ENCODE peak calls at places on chromosomes 3 and 15, in ten cellular contexts. R is pancreas; C is stimulated activated CD8-positive, alpha-beta memory T cell treated with anti-CD3 and anti-CD28 coated beads, Interleukin-15, amount 100 ng/mL, for 1 hour; P is substantia nigra; T is GM23248; X is AG09309; K is central memory CD4-positive, alpha-beta T cell; F is H1; A is NCI-H1417 treated with DMSO at 0.1 percent for 48 hours; M is NCI-H446. E is an unnamed sample.

GRCh38 chr3:159168788-159169187 is 366.9 kb downstream of the MFSD1 start:
- DNase-seq in C (no peak), F (no peak), T (no peak), P (no peak), M (no peak), A (no peak), R (no peak), K (no peak), X (no peak), E (no peak)

GRCh38 chr3:155197786-155198185 is 95.7 kb downstream of the STRIT1 start:
- DNase-seq in K (no peak), P (no peak), T (no peak), A (no peak), F (no peak), M (no peak), X (no peak), R (no peak), C (no peak), E (no peak)

GRCh38 chr3:171900396-171900795 is 57.2 kb downstream of the TMEM212 start:
- DNase-seq in A (no peak), R (no peak), P (no peak), C (no peak), M (no peak), X (no peak), F (no peak), T (no peak), K (no peak), E (no peak)

GRCh38 chr15:56469484-56469883 is 4.5 kb upstream of the MNS1 start:
- DNase-seq in C (no peak), P (no peak), A (no peak), F (no peak), M (no peak), R (no peak), T (no peak), K (no peak), X (no peak), E (no peak)

GRCh38 chr3:58998476-58999117 is 51.2 kb downstream of the CFAP20DC start:
- DNase-seq in C (no peak), K (no peak), A (no peak), M (no peak), X (peak), T (peak), R (no peak), P (no peak), F (no peak), E (no peak)

GRCh38 chr3:122628567-122628966 is 51.1 kb downstream of the PARP15 start:
- DNase-seq in M (no peak), K (no peak), A (no peak), X (no peak), F (no peak), R (no peak), P (no peak), T (peak), C (no peak), E (no peak)

GRCh38 chr15:81111510-81112375 is 22.3 kb upstream of the CFAP161 start:
- DNase-seq in X (no peak), T (peak), K (no peak), C (no peak), F (no peak), P (no peak), R (no peak), A (no peak), M (no peak), E (no peak)

GRCh38 chr3:125959317-125960065 is 9.5 kb upstream of the ROPN1B start:
- DNase-seq in P (no peak), R (no peak), A (no peak), C (no peak), M (no peak), T (no peak), K (no peak), X (no peak), F (no peak), E (no peak)

GRCh38 chr3:108450444-108450843 is 60.0 kb downstream of the MYH15 start:
- DNase-seq in X (no peak), R (no peak), F (no peak), M (no peak), C (no peak), K (no peak), A (no peak), P (no peak), T (no peak), E (no peak)

E was measured in Jurkat, Clone E6-1.